ENCODE peak calls at places on chromosomes 5 and 9, in seven cellular contexts. Q is GDM1; O is T-helper 2 cell; W is C1 segment of cervical spinal cord; N is HEK293T; H is NCI-H1417; E is activated CD8-positive, alpha-beta memory T cell treated with anti-CD3 and anti-CD28 coated beads for 4 hours. M is an unnamed sample.

GRCh38 chr9:134187110-134187531 is 22.8 kb upstream of the RNU6ATAC start:
- DNase-seq in W (no peak), N (no peak), Q (no peak), O (no peak), H (no peak), E (no peak), M (no peak)

GRCh38 chr5:57441557-57441956 is 41.1 kb downstream of the ACTBL2 start:
- DNase-seq in O (no peak), H (no peak), W (no peak), N (no peak), Q (no peak), E (no peak), M (peak)

GRCh38 chr5:122845253-122846050 is at the start of gene SNX24:
- DNase-seq in N (peak), E (peak), Q (no peak), O (peak), W (peak), H (peak), M (peak)

GRCh38 chr5:58683567-58683966 is 100.7 kb downstream of the RAB3C start:
- DNase-seq in N (no peak), Q (no peak), W (no peak), E (no peak), H (no peak), O (no peak), M (no peak)

GRCh38 chr9:129362287-129363098 is 184.4 kb upstream of the IER5L start:
- DNase-seq in E (no peak), Q (no peak), W (no peak), N (no peak), O (no peak), H (peak), M (peak)

GRCh38 chr5:75928992-75929391 is 154.2 kb upstream of the SV2C start:
- DNase-seq in H (no peak), Q (no peak), O (no peak), E (no peak), W (no peak), N (no peak), M (no peak)

GRCh38 chr9:78932849-78933627 is 636.1 kb downstream of the PSAT1 start:
- DNase-seq in N (no peak), O (no peak), E (no peak), H (no peak), W (no peak), Q (no peak), M (peak)

GRCh38 chr9:110105107-110105506 is 102.9 kb downstream of the C9orf152 start:
- DNase-seq in W (no peak), O (no peak), Q (no peak), H (no peak), N (no peak), E (no peak), M (peak)

GRCh38 chr9:5402217-5402616 is 35.5 kb downstream of the PLGRKT start:
- DNase-seq in N (no peak), E (no peak), O (no peak), H (no peak), W (no peak), Q (peak), M (no peak)

GRCh38 chr5:77849308-77849900 is 73.3 kb upstream of the TBCA start:
- DNase-seq in Q (no peak), H (no peak), O (no peak), W (no peak), N (no peak), E (no peak), M (no peak)

GRCh38 chr9:129399301-129399990 is 221.4 kb upstream of the IER5L start:
- DNase-seq in Q (no peak), O (no peak), W (no peak), N (no peak), E (no peak), H (no peak), M (no peak)

GRCh38 chr5:53601570-53601969 is 41.1 kb downstream of the NDUFS4 start:
- DNase-seq in N (no peak), E (no peak), O (no peak), Q (no peak), W (no peak), H (no peak), M (no peak)

GRCh38 chr5:108615216-108615615 is 132.5 kb upstream of the FER start:
- DNase-seq in E (no peak), O (no peak), Q (no peak), W (no peak), N (no peak), H (no peak), M (no peak)

GRCh38 chr5:16931334-16932110 is 4.6 kb downstream of the MYO10 start:
- DNase-seq in N (no peak), O (no peak), Q (no peak), E (no peak), W (no peak), H (peak), M (no peak)

GRCh38 chr5:55982957-55983381 is 11.8 kb downstream of the IL6ST start:
- DNase-seq in O (no peak), N (no peak), H (peak), E (no peak), W (no peak), Q (no peak), M (peak)